ENCODE peak calls at places on chromosomes 4 and X, in six cellular contexts. Y, Q, W, T, L and N are unnamed samples.

GRCh38 chr4:131347816-131348215 is 1801.3 kb upstream of the PCDH10 start:
- DNase-seq in Y (no peak), Q (no peak), W (no peak), T (no peak), L (no peak), N (no peak)

GRCh38 chrX:30791296-30792278 is 97.5 kb downstream of the TAB3 start:
- DNase-seq in Y (no peak), Q (no peak), W (no peak), T (peak; percentile 10), L (no peak), N (peak; percentile 55)

GRCh38 chrX:51853251-51853650 is 40.2 kb upstream of the MAGED1 start:
- DNase-seq in Y (no peak), Q (no peak), W (no peak), T (no peak), L (no peak), N (no peak)

GRCh38 chr4:47913858-47914218 is 545 bp downstream of the NFXL1 start:
- DNase-seq in Y (peak; percentile 24), Q (peak; percentile 68), W (peak; percentile 38), T (peak; percentile 42), L (peak; percentile 63), N (peak; percentile 83)

GRCh38 chr4:130703211-130703920 is 1607.4 kb downstream of the C4orf33 start:
- DNase-seq in Y (no peak), Q (no peak), W (no peak), T (no peak), L (no peak), N (no peak)

GRCh38 chrX:38799995-38800394 is 1.3 kb upstream of the MID1IP1 start:
- DNase-seq in Y (peak; percentile 22), Q (no peak), W (no peak), T (no peak), L (no peak), N (no peak)

GRCh38 chr4:46999584-46999983 is 6.2 kb upstream of the GABRA4 start:
- DNase-seq in Y (no peak), Q (no peak), W (no peak), T (no peak), L (no peak), N (no peak)

GRCh38 chr4:25031077-25031606 is 396 bp upstream of the LGI2 start:
- DNase-seq in Y (no peak), Q (peak; percentile 41), W (peak; percentile 53), T (no peak), L (no peak), N (peak; percentile 65)

GRCh38 chrX:79081895-79082512 is 62.5 kb upstream of the GPR174 start:
- DNase-seq in Y (peak; percentile 18), Q (no peak), W (peak; percentile 8), T (no peak), L (no peak), N (no peak)

GRCh38 chrX:39327255-39327654 is 526.0 kb downstream of the MID1IP1 start:
- DNase-seq in Y (peak; percentile 20), Q (no peak), W (no peak), T (no peak), L (no peak), N (no peak)

GRCh38 chrX:69493193-69493592 is 10.9 kb upstream of the NALF2 start:
- DNase-seq in Y (no peak), Q (no peak), W (peak; percentile 55), T (peak; percentile 43), L (no peak), N (no peak)

GRCh38 chr4:82706349-82707000 is 92.1 kb downstream of the SCD5 start:
- DNase-seq in Y (no peak), Q (no peak), W (no peak), T (no peak), L (no peak), N (no peak)

GRCh38 chr4:89737888-89738287 is 99.1 kb downstream of the SNCA start:
- DNase-seq in Y (no peak), Q (no peak), W (no peak), T (no peak), L (no peak), N (no peak)

GRCh38 chr4:149029056-149029651 is 586.9 kb upstream of the NR3C2 start:
- DNase-seq in Y (no peak), Q (no peak), W (no peak), T (peak; percentile 57), L (no peak), N (no peak)

GRCh38 chr4:86032476-86033022 is 327.3 kb downstream of the MAPK10 start:
- DNase-seq in Y (no peak), Q (no peak), W (peak; percentile 32), T (no peak), L (no peak), N (peak; percentile 63)

GRCh38 chr4:5391492-5391891 is 316.9 kb downstream of the EVC2 start:
- DNase-seq in Y (no peak), Q (no peak), W (no peak), T (no peak), L (no peak), N (no peak)

GRCh38 chrX:72046447-72046846 is 85.3 kb downstream of the RTL5 start:
- DNase-seq in Y (no peak), Q (no peak), W (no peak), T (no peak), L (no peak), N (no peak)

GRCh38 chrX:47313056-47313455 is 57.3 kb upstream of the ZNF157 start:
- DNase-seq in Y (no peak), Q (no peak), W (no peak), T (peak; percentile 29), L (no peak), N (no peak)

GRCh38 chr4:56739104-56739777 is 58.1 kb upstream of the HOPX start:
- DNase-seq in Y (no peak), Q (no peak), W (no peak), T (no peak), L (no peak), N (no peak)

GRCh38 chrX:53479295-53479694 is 45.1 kb upstream of the HSD17B10 start:
- DNase-seq in Y (no peak), Q (no peak), W (no peak), T (no peak), L (no peak), N (no peak)

GRCh38 chr4:85557016-85557901 is 82.3 kb downstream of the ARHGAP24 start:
- DNase-seq in Y (no peak), Q (no peak), W (no peak), T (no peak), L (no peak), N (no peak)

GRCh38 chrX:107823456-107823855 is 2.2 kb upstream of the MID2 start:
- DNase-seq in Y (no peak), Q (no peak), W (no peak), T (no peak), L (no peak), N (no peak)

GRCh38 chr4:85928775-85929585 is 430.9 kb downstream of the MAPK10 start:
- DNase-seq in Y (no peak), Q (no peak), W (no peak), T (peak; percentile 66), L (no peak), N (no peak)

GRCh38 chr4:151329217-151330007 is 4.0 kb upstream of the SH3D19 start:
- DNase-seq in Y (no peak), Q (no peak), W (no peak), T (no peak), L (no peak), N (no peak)

GRCh38 chr4:147546341-147546740 is 65.4 kb downstream of the EDNRA start:
- DNase-seq in Y (no peak), Q (no peak), W (no peak), T (no peak), L (no peak), N (no peak)

GRCh38 chrX:116873678-116874077 is 410.9 kb upstream of the CT83 start:
- DNase-seq in Y (no peak), Q (no peak), W (no peak), T (no peak), L (no peak), N (no peak)

GRCh38 chrX:30513284-30513683 is 64.3 kb downstream of the TASL start:
- DNase-seq in Y (no peak), Q (no peak), W (peak; percentile 25), T (no peak), L (no peak), N (no peak)

GRCh38 chr4:80036949-80037348 is 36.1 kb downstream of the ANTXR2 start:
- DNase-seq in Y (no peak), Q (no peak), W (peak; percentile 66), T (no peak), L (no peak), N (no peak)
- H3K4me3 ChIP-seq in Y (no peak overlapping the region), Q (peak overlapping the region; percentile 10), W (no peak overlapping the region), T (no peak overlapping the region), L (no peak overlapping the region), N (peak overlapping the region; percentile 10)

DNA sequence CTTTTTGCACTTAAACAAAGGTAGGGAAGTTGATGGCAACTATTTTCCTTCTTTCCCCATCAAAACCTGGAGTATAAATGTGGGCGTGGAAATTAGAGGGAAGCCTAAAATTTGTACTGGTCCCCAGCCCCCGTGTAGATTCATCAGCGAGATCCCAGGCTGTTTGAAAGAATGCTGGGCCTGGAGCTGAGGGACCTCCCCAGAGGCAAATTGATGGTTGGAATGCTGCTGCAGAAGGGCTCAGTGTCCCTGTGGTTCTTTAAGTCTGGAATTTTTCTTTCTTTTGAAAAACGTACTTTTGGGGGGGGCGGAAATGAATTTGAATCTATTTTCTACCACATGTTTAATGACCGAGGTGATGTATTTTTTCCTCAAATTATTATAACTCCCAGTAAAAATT is 197.2 kb downstream of the CBR4 start:
- DNase-seq in Y (no peak), Q (no peak), W (no peak), T (no peak), L (no peak), N (no peak)
- H3K27ac ChIP-seq in Y (no peak overlapping the region), Q (no peak overlapping the region), W (peak overlapping the region; percentile 100), T (peak overlapping the region; percentile 49), L (peak overlapping the region; percentile 7), N (no peak overlapping the region)

GRCh38 chr4:8892556-8893226 is 21.1 kb upstream of the HMX1 start:
- DNase-seq in Y (no peak), Q (no peak), W (no peak), T (no peak), L (no peak), N (no peak)
- H3K27me3 ChIP-seq in Y (no peaks in the 10 kb centered on the region), Q (peaks cover 6% of the 10 kb centered on the region), W (peaks cover 100% of the 10 kb centered on the region), T (peaks cover 31% of the 10 kb centered on the region), L (peaks cover 85% of the 10 kb centered on the region), N (no peaks in the 10 kb centered on the region)

GRCh38 chr4:68366600-68366999 is 16.7 kb upstream of the YTHDC1 start:
- DNase-seq in Y (no peak), Q (no peak), W (no peak), T (no peak), L (no peak), N (no peak)

GRCh38 chr4:68361146-68361589 is 11.3 kb upstream of the YTHDC1 start:
- DNase-seq in Y (no peak), Q (no peak), W (no peak), T (no peak), L (no peak), N (no peak)

GRCh38 chr4:68368566-68369473 is 18.9 kb upstream of the YTHDC1 start:
- DNase-seq in Y (no peak), Q (no peak), W (no peak), T (no peak), L (no peak), N (no peak)

GRCh38 chr4:68367835-68368234 is 17.9 kb upstream of the YTHDC1 start:
- DNase-seq in Y (no peak), Q (no peak), W (no peak), T (no peak), L (no peak), N (no peak)

DNA sequence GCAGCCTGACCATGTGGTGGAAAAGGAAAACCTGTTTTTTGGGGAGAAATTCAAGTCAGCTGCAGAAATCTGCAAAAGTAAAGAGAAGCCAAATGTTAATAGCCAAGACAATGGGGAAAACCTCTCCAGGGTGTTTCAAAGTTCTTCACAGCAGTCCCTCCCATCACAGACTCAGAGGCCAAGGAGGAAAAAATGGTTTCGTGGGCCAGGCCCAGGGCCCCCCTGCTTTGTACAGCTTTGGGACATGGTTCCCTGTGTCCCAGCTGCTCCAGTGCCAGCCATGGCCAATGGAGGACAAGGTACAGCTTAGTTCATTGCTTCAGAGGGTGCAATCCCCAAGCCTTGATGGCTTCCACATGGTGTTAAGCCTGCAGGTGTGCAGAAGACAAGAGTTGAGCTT is 15.2 kb upstream of the YTHDC1 start:
- DNase-seq in Y (no peak), Q (no peak), W (no peak), T (no peak), L (no peak), N (no peak)
- H3K4me3 ChIP-seq in Y (no peak overlapping the region), Q (no peak overlapping the region), W (no peak overlapping the region), T (no peak overlapping the region), L (no peak overlapping the region), N (no peak overlapping the region)